ENCODE peak calls at places on chromosomes 1 and 21, in eight cellular contexts. One of them, this sample, is unnamed. For H3K9me3, the result is how much of the 10 kb centered on the place peaks cover.

GRCh38 chr1:246503341-246503740 is 3.7 kb downstream of the SMYD3 start:
- DNase-seq in IMR-90: peak
- DNase-seq in PC-3: peak
- DNase-seq in mammary epithelial cell: peak
- DNase-seq in OCI-LY7: no peak
- DNase-seq in hepatocyte: no peak
- DNase-seq in fibroblast of lung: no peak
- DNase-seq in HCT116: no peak
- DNase-seq in this sample: no peak

GRCh38 chr1:162571696-162572095 is 10.2 kb downstream of the UAP1 start:
- DNase-seq in mammary epithelial cell: no peak
- DNase-seq in OCI-LY7: no peak
- DNase-seq in fibroblast of lung: no peak
- DNase-seq in PC-3: no peak
- DNase-seq in IMR-90: no peak
- DNase-seq in HCT116: no peak
- DNase-seq in hepatocyte: no peak
- DNase-seq in this sample: no peak

GRCh38 chr1:25821112-25821476 is 1.3 kb downstream of the MTFR1L start:
- DNase-seq in mammary epithelial cell: no peak
- DNase-seq in hepatocyte: no peak
- DNase-seq in HCT116: no peak
- DNase-seq in OCI-LY7: peak
- DNase-seq in fibroblast of lung: no peak
- DNase-seq in IMR-90: no peak
- DNase-seq in PC-3: peak
- DNase-seq in this sample: no peak

GRCh38 chr1:235998812-235999211 is 66.1 kb downstream of the NID1 start:
- DNase-seq in hepatocyte: no peak
- DNase-seq in HCT116: no peak
- DNase-seq in mammary epithelial cell: peak
- DNase-seq in OCI-LY7: no peak
- DNase-seq in fibroblast of lung: no peak
- DNase-seq in PC-3: peak
- DNase-seq in IMR-90: no peak
- DNase-seq in this sample: no peak

GRCh38 chr21:45073301-45074047 is 906 bp upstream of the ADARB1 start:
- DNase-seq in mammary epithelial cell: no peak
- DNase-seq in fibroblast of lung: peak
- DNase-seq in HCT116: no peak
- DNase-seq in OCI-LY7: peak
- DNase-seq in hepatocyte: peak
- DNase-seq in PC-3: peak
- DNase-seq in IMR-90: peak
- DNase-seq in this sample: no peak

GRCh38 chr1:65959896-65960295 is 167.2 kb downstream of the PDE4B start:
- DNase-seq in HCT116: no peak
- DNase-seq in OCI-LY7: no peak
- DNase-seq in PC-3: no peak
- DNase-seq in IMR-90: peak
- DNase-seq in hepatocyte: peak
- DNase-seq in fibroblast of lung: no peak
- DNase-seq in mammary epithelial cell: no peak
- DNase-seq in this sample: no peak

GRCh38 chr1:16026723-16027484 is 5.1 kb downstream of the CLCNKA start:
- DNase-seq in PC-3: no peak
- DNase-seq in fibroblast of lung: no peak
- DNase-seq in hepatocyte: peak
- DNase-seq in mammary epithelial cell: no peak
- DNase-seq in OCI-LY7: no peak
- DNase-seq in HCT116: no peak
- DNase-seq in IMR-90: no peak
- DNase-seq in this sample: peak

GRCh38 chr1:119773711-119774241 is 5.1 kb upstream of the HMGCS2 start:
- DNase-seq in fibroblast of lung: peak
- DNase-seq in hepatocyte: no peak
- DNase-seq in OCI-LY7: no peak
- DNase-seq in HCT116: no peak
- DNase-seq in mammary epithelial cell: no peak
- DNase-seq in IMR-90: peak
- DNase-seq in PC-3: peak
- DNase-seq in this sample: no peak

GRCh38 chr21:36572091-36572490 is 92.2 kb upstream of the CLDN14 start:
- DNase-seq in OCI-LY7: no peak
- DNase-seq in hepatocyte: no peak
- DNase-seq in fibroblast of lung: no peak
- DNase-seq in PC-3: no peak
- DNase-seq in mammary epithelial cell: no peak
- DNase-seq in IMR-90: no peak
- DNase-seq in HCT116: no peak
- DNase-seq in this sample: no peak

GRCh38 chr1:211352985-211353515 is 26.4 kb downstream of the TRAF5 start:
- DNase-seq in OCI-LY7: peak
- DNase-seq in fibroblast of lung: no peak
- DNase-seq in PC-3: peak
- DNase-seq in hepatocyte: no peak
- DNase-seq in HCT116: peak
- DNase-seq in mammary epithelial cell: peak
- DNase-seq in IMR-90: no peak
- DNase-seq in this sample: peak

GRCh38 chr1:19664453-19665043 is at the start of gene HTR6:
- DNase-seq in hepatocyte: peak
- DNase-seq in fibroblast of lung: no peak
- DNase-seq in OCI-LY7: no peak
- DNase-seq in IMR-90: no peak
- DNase-seq in PC-3: no peak
- DNase-seq in mammary epithelial cell: no peak
- DNase-seq in HCT116: no peak
- DNase-seq in this sample: no peak

GRCh38 chr1:160418483-160418882 is 18.1 kb downstream of the VANGL2 start:
- DNase-seq in mammary epithelial cell: no peak
- DNase-seq in fibroblast of lung: no peak
- DNase-seq in HCT116: no peak
- DNase-seq in IMR-90: no peak
- DNase-seq in PC-3: no peak
- DNase-seq in hepatocyte: no peak
- DNase-seq in OCI-LY7: no peak
- DNase-seq in this sample: no peak

GRCh38 chr1:161258439-161259386 is at the start of gene PCP4L1:
- DNase-seq in hepatocyte: peak
- DNase-seq in OCI-LY7: no peak
- DNase-seq in HCT116: no peak
- DNase-seq in mammary epithelial cell: peak
- DNase-seq in IMR-90: peak
- DNase-seq in PC-3: peak
- DNase-seq in fibroblast of lung: peak
- DNase-seq in this sample: peak

GRCh38 chr1:151281969-151282882 is at the start of gene ZNF687:
- DNase-seq in mammary epithelial cell: peak
- DNase-seq in HCT116: peak
- DNase-seq in hepatocyte: peak
- DNase-seq in PC-3: peak
- DNase-seq in IMR-90: peak
- DNase-seq in OCI-LY7: peak
- DNase-seq in fibroblast of lung: peak
- DNase-seq in this sample: peak

GRCh38 chr1:86687595-86687994 is 16.8 kb upstream of the SH3GLB1 start:
- DNase-seq in OCI-LY7: peak
- DNase-seq in fibroblast of lung: peak
- DNase-seq in hepatocyte: no peak
- DNase-seq in mammary epithelial cell: no peak
- DNase-seq in IMR-90: no peak
- DNase-seq in HCT116: no peak
- DNase-seq in PC-3: peak
- DNase-seq in this sample: no peak

GRCh38 chr21:27225142-27225541 is 258.3 kb upstream of the ADAMTS5 start:
- DNase-seq in IMR-90: peak
- DNase-seq in hepatocyte: no peak
- DNase-seq in fibroblast of lung: peak
- DNase-seq in HCT116: no peak
- DNase-seq in PC-3: no peak
- DNase-seq in mammary epithelial cell: no peak
- DNase-seq in OCI-LY7: no peak
- DNase-seq in this sample: no peak

GRCh38 chr1:61079898-61080336 is 2.4 kb upstream of the NFIA start:
- DNase-seq in OCI-LY7: no peak
- DNase-seq in PC-3: peak
- DNase-seq in fibroblast of lung: peak
- DNase-seq in HCT116: peak
- DNase-seq in mammary epithelial cell: peak
- DNase-seq in hepatocyte: peak
- DNase-seq in IMR-90: peak
- DNase-seq in this sample: no peak

GRCh38 chr1:221157026-221157761 is 278.0 kb downstream of the HLX start:
- DNase-seq in PC-3: no peak
- DNase-seq in hepatocyte: no peak
- DNase-seq in HCT116: no peak
- DNase-seq in fibroblast of lung: no peak
- DNase-seq in OCI-LY7: no peak
- DNase-seq in IMR-90: no peak
- DNase-seq in mammary epithelial cell: no peak
- DNase-seq in this sample: no peak

GRCh38 chr1:44030606-44031050 is 634 bp downstream of the SLC6A9 start:
- DNase-seq in IMR-90: peak
- DNase-seq in hepatocyte: peak
- DNase-seq in PC-3: no peak
- DNase-seq in HCT116: no peak
- DNase-seq in OCI-LY7: peak
- DNase-seq in mammary epithelial cell: no peak
- DNase-seq in fibroblast of lung: peak
- DNase-seq in this sample: peak

GRCh38 chr21:46121286-46122221 is 23.6 kb downstream of the COL6A2 start:
- DNase-seq in hepatocyte: no peak
- DNase-seq in PC-3: no peak
- DNase-seq in mammary epithelial cell: no peak
- DNase-seq in OCI-LY7: no peak
- DNase-seq in IMR-90: no peak
- DNase-seq in HCT116: no peak
- DNase-seq in fibroblast of lung: no peak
- DNase-seq in this sample: no peak

GRCh38 chr1:171139890-171140289 is 45.2 kb upstream of the FMO2 start:
- DNase-seq in mammary epithelial cell: no peak
- DNase-seq in OCI-LY7: no peak
- DNase-seq in hepatocyte: no peak
- DNase-seq in IMR-90: no peak
- DNase-seq in PC-3: no peak
- DNase-seq in HCT116: no peak
- DNase-seq in fibroblast of lung: no peak
- DNase-seq in this sample: no peak

DNA sequence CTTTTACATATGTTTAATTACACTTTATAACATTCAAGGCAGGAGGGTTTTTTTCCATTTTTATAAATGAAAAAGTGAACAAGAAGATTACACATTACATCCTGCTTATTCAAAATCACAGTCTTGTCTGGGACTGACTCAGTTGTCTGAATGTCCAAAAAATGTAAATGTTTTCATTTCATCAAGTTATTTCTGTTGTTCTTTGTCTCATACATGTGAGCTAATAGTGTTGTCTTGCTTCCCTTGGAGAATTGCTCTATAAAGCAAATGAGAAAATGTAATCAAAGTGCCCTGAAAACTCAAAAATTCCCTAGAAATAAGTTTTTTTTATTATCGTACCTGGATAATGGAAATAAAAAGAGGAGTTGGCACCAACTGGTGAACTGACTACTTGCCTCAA is 242.8 kb downstream of the GRIK1 start:
- DNase-seq in hepatocyte: no peak
- DNase-seq in OCI-LY7: no peak
- DNase-seq in PC-3: no peak
- DNase-seq in IMR-90: peak
- DNase-seq in mammary epithelial cell: no peak
- DNase-seq in fibroblast of lung: no peak
- DNase-seq in HCT116: no peak
- DNase-seq in this sample: no peak
- H3K4me3 ChIP-seq in hepatocyte: no peak
- H3K4me3 ChIP-seq in OCI-LY7: peak
- H3K4me3 ChIP-seq in PC-3: no peak
- H3K4me3 ChIP-seq in IMR-90: no peak
- H3K4me3 ChIP-seq in mammary epithelial cell: no peak
- H3K4me3 ChIP-seq in fibroblast of lung: no peak
- H3K4me3 ChIP-seq in HCT116: no peak
- H3K4me3 ChIP-seq in this sample: no peak

GRCh38 chr1:91768786-91769697 is 116.9 kb downstream of the TGFBR3 start:
- DNase-seq in IMR-90: peak
- DNase-seq in hepatocyte: no peak
- DNase-seq in fibroblast of lung: peak
- DNase-seq in PC-3: peak
- DNase-seq in HCT116: no peak
- DNase-seq in mammary epithelial cell: peak
- DNase-seq in OCI-LY7: no peak
- DNase-seq in this sample: no peak
- H2AFZ ChIP-seq in IMR-90: no peak
- H2AFZ ChIP-seq in hepatocyte: no peak
- H2AFZ ChIP-seq in fibroblast of lung: no peak
- H2AFZ ChIP-seq in PC-3: no peak
- H2AFZ ChIP-seq in HCT116: no peak
- H2AFZ ChIP-seq in mammary epithelial cell: no peak
- H2AFZ ChIP-seq in OCI-LY7: no peak
- H2AFZ ChIP-seq in this sample: no peak

DNA sequence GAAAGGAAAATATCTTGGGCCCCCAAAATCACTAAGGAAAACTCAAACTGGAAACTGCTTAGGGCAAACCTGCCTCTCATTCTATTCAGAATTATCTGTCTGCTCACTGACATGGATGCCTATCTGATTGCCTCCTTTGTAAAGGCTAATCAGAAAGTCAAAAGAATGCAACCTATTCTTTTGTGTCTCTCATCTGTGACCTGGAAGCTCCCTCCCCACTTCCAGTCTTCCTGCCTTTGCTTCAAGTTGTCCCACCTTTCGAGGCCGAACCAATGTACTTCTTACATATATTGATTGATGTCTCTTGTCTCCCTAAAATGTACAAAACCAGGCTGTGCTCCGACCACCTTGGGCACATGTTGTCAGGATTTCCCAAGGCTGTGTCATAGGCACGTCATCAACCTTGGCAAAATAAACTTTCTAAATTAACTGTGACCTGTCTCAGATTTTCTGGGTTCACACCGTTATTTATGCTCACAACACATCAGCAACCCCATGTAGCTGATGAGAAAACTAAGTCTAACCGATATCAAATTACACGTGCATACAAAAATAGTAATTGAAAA is 302.3 kb upstream of the NRIP1 start:
- DNase-seq in IMR-90: no peak
- DNase-seq in OCI-LY7: no peak
- DNase-seq in HCT116: no peak
- DNase-seq in hepatocyte: no peak
- DNase-seq in mammary epithelial cell: no peak
- DNase-seq in PC-3: no peak
- DNase-seq in fibroblast of lung: no peak
- DNase-seq in this sample: no peak
- H3K9me3 ChIP-seq in IMR-90: under half
- H3K9me3 ChIP-seq in OCI-LY7: under half
- H3K9me3 ChIP-seq in HCT116: under half
- H3K9me3 ChIP-seq in hepatocyte: under half
- H3K9me3 ChIP-seq in mammary epithelial cell: under half
- H3K9me3 ChIP-seq in PC-3: under half
- H3K9me3 ChIP-seq in fibroblast of lung: under half
- H3K9me3 ChIP-seq in this sample: under half

DNA sequence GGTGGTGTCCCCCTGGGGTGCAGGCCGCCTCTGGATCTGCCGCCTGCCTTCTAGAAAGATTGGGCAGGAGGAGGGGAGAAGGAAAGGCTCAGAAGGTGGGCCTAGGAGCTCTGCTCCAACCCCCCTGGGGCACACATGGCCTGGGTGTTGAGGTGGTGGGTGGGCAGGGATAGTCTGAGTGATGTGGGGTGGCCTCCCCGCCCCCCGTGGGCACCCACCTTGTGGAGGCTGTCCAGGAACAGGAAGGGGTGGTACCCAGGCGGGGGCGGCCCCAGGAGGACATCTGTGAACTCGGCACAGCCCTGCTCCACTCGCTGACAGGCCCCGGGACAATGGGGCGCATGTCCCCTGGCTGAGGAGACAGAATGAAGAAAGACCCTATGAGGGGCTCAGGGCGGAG is 54.9 kb downstream of the MORN1 start:
- DNase-seq in PC-3: no peak
- DNase-seq in mammary epithelial cell: no peak
- DNase-seq in OCI-LY7: no peak
- DNase-seq in IMR-90: no peak
- DNase-seq in hepatocyte: no peak
- DNase-seq in HCT116: no peak
- DNase-seq in fibroblast of lung: no peak
- DNase-seq in this sample: no peak
- H3K4me3 ChIP-seq in PC-3: no peak
- H3K4me3 ChIP-seq in mammary epithelial cell: no peak
- H3K4me3 ChIP-seq in OCI-LY7: no peak
- H3K4me3 ChIP-seq in IMR-90: no peak
- H3K4me3 ChIP-seq in hepatocyte: no peak
- H3K4me3 ChIP-seq in HCT116: no peak
- H3K4me3 ChIP-seq in fibroblast of lung: no peak
- H3K4me3 ChIP-seq in this sample: no peak

This sample was measured in MM.1S.